ENCODE peak calls at places on chromosome 12, in four cellular contexts. G is AG04450; P is CD8-positive, alpha-beta T cell; L is effector memory CD4-positive, alpha-beta T cell. X is an unnamed sample. For H3K9me3 and H3K27me3, the result is how much of the 10 kb centered on the place peaks cover.

GRCh38 chr12:49944718-49945117 is 5.8 kb upstream of the AQP2 start:
- DNase-seq in G (no peak), P (no peak), L (no peak), X (no peak)

GRCh38 chr12:28770329-28770728 is 378.7 kb upstream of the FAR2 start:
- DNase-seq in P (no peak), G (no peak), L (no peak), X (no peak)

GRCh38 chr12:81255947-81256346 is 178.1 kb downstream of the ACSS3 start:
- DNase-seq in P (no peak), L (no peak), G (no peak), X (no peak)

GRCh38 chr12:125064492-125064891 is 743 bp upstream of the AACS start:
- DNase-seq in P (no peak), G (no peak), L (no peak), X (no peak)

GRCh38 chr12:107553211-107553765 is 132.3 kb upstream of the PWP1 start:
- DNase-seq in P (no peak), L (no peak), G (no peak), X (no peak)

GRCh38 chr12:109203480-109203879 is 87.1 kb downstream of the ACACB start:
- DNase-seq in G (no peak), L (no peak), P (no peak), X (no peak)

GRCh38 chr12:83142914-83143313 is 456.2 kb downstream of the TMTC2 start:
- DNase-seq in G (no peak), L (no peak), P (no peak), X (no peak)

GRCh38 chr12:98870521-98870920 is 225.4 kb downstream of the APAF1 start:
- DNase-seq in G (no peak), L (no peak), P (no peak), X (no peak)

GRCh38 chr12:102540856-102541385 is 60.6 kb upstream of the IGF1 start:
- DNase-seq in G (no peak), P (no peak), L (no peak), X (no peak)

GRCh38 chr12:109757671-109758265 is 44.1 kb downstream of the FAM222A start:
- DNase-seq in L (no peak), G (no peak), P (no peak), X (no peak)

GRCh38 chr12:104729610-104730446 is 228.3 kb downstream of the SLC41A2 start:
- DNase-seq in G (no peak), L (no peak), P (no peak), X (no peak)

GRCh38 chr12:91778938-91779400 is 366.7 kb downstream of the BTG1 start:
- DNase-seq in P (no peak), L (peak), G (peak), X (peak)

GRCh38 chr12:32419520-32419960 is 20.2 kb downstream of the FGD4 start:
- DNase-seq in L (no peak), G (no peak), P (no peak), X (no peak)

GRCh38 chr12:49017764-49018281 is 753 bp downstream of the PRKAG1 start:
- DNase-seq in L (no peak), G (no peak), P (no peak), X (no peak)

GRCh38 chr12:11978985-11979384 is 91.8 kb upstream of the BCL2L14 start:
- DNase-seq in G (no peak), P (no peak), L (no peak), X (no peak)

GRCh38 chr12:78359530-78359929 is 505.0 kb upstream of the SYT1 start:
- DNase-seq in G (no peak), L (no peak), P (no peak), X (no peak)

GRCh38 chr12:96810057-96810456 is 97.0 kb upstream of the NEDD1 start:
- DNase-seq in P (no peak), G (no peak), L (no peak), X (no peak)

GRCh38 chr12:92002195-92002649 is 143.4 kb downstream of the BTG1 start:
- DNase-seq in L (no peak), G (no peak), P (no peak), X (no peak)

GRCh38 chr12:34388636-34389377 is 366.5 kb downstream of the ALG10 start:
- DNase-seq in P (no peak), L (no peak), G (no peak), X (no peak)

GRCh38 chr12:34387711-34388635 is 365.7 kb downstream of the ALG10 start:
- DNase-seq in G (no peak), P (no peak), L (no peak), X (peak)

GRCh38 chr12:34386016-34386415 is 363.7 kb downstream of the ALG10 start:
- DNase-seq in G (no peak), P (no peak), L (no peak), X (no peak)

GRCh38 chr12:34384693-34385092 is 362.4 kb downstream of the ALG10 start:
- DNase-seq in G (no peak), L (no peak), P (no peak), X (no peak)

GRCh38 chr12:34386621-34387255 is 364.4 kb downstream of the ALG10 start:
- DNase-seq in L (no peak), P (no peak), G (no peak), X (no peak)
- H3K9me3 ChIP-seq in L (under half), P (under half), G (half or more), X (under half)

DNA sequence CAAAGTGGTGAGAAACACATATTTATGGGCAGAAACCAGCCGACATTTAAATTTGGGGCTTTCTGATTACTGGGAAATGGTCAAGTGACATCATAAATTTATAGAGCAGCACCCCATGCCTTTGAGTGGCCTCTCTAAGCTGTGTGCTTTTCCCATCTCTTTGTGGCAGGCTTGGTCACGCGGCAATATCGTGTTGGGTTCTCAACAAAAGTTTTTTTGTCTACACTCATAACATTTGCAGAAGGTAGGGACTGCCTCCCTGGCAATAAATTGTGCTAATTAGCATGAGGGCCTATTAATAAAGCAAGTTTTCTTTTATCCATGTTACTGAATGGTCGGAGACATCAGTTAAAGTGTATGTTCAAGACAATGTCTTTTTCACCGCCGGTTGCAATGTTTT is 193.5 kb downstream of the PHETA1 start:
- DNase-seq in L (no peak), P (no peak), G (no peak), X (no peak)
- H3K27me3 ChIP-seq in L (under half), P (under half), G (under half), X (under half)

GRCh38 chr12:6630696-6631095 is 5.1 kb downstream of the LPAR5 start:
- DNase-seq in L (no peak), P (no peak), G (no peak), X (no peak)

GRCh38 chr12:6626654-6627283 is 9.0 kb downstream of the LPAR5 start:
- DNase-seq in L (no peak), G (no peak), P (no peak), X (no peak)

GRCh38 chr12:6631549-6631961 is 4.2 kb downstream of the LPAR5 start:
- DNase-seq in L (no peak), P (no peak), G (no peak), X (no peak)

GRCh38 chr12:6632026-6632978 is 3.5 kb downstream of the LPAR5 start:
- DNase-seq in G (no peak), L (no peak), P (peak), X (peak)

DNA sequence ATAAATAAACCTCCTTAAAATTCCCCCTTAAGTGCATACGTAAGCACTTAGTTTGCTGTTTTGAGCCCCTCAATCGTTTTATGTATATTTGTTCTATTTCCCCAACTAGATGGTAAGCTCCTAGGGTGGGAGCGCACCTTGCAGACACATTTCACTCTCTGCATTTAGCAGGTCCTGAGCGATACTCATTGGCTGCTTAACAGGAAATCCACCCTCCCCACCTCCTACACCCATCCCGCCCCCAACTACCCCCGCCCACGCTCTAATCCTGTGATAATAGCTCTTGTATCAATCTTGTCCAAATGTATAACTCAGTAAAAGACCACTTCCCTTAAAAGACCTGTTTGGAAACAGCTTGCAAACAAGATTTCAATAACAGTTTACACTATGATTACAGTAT is 8.2 kb downstream of the LPAR5 start:
- DNase-seq in G (no peak), L (no peak), P (peak), X (peak)
- H3K4me3 ChIP-seq in G (peak), L (peak), P (peak), X (no peak)

GRCh38 chr12:30785630-30786029 is 30.9 kb upstream of the CAPRIN2 start:
- DNase-seq in P (no peak), G (no peak), L (no peak), X (no peak)
- H3K9me3 ChIP-seq in P (under half), G (under half), L (under half), X (under half)

DNA sequence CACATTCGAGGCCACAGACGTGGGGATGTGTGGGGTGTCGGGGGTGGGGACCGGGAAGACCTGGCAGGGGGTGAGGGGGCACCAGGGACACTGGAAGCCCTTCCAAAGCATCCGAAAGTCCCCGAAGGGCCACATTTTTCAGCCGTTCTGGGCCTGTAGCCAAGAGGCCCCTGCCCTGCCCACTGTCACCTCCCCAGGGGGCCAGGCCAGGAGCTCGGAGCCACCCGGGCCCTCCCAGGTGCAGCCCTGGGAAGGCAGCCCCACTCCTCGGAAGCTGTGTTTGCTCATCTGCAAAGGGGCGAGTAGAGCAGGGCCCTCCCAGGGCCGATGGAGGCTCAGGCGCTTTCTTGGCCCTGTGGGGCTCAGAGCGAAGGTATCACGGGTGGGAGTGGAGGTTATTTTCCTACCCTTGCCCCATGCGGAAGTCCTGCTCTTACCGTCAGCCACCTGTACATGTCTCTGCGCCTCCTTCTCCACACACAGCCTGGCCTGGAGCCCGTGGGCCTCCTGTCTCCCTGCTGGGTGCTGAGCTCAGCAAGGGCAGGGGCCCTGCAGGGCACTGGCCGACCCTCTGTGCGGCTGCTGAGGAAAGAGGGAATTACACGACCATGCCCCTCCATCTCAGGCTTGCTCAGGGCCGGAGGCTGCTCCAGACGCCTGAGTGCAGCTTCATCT is 27.2 kb downstream of the NOC4L start:
- DNase-seq in G (no peak), P (no peak), L (no peak), X (no peak)
- H3K27me3 ChIP-seq in G (under half), P (under half), L (under half), X (under half)